ENCODE peak calls at places on chromosomes 7 and 10, in six cellular contexts. L, Z, K, F, A and W are unnamed samples.

GRCh38 chr10:88512599-88512998 is 70.5 kb downstream of the RNLS start:
- ATAC-seq in L (no peak), Z (no peak), K (no peak), F (no peak), A (no peak), W (no peak)

GRCh38 chr7:148987751-148988512 is 40.4 kb downstream of the PDIA4 start:
- ATAC-seq in L (peak), Z (no peak), K (no peak), F (peak), A (no peak), W (peak)

GRCh38 chr10:86671985-86672710 is 3.8 kb downstream of the LDB3 start:
- ATAC-seq in L (peak), Z (no peak), K (no peak), F (no peak), A (peak), W (no peak)

GRCh38 chr10:8047452-8048280 is 6.8 kb upstream of the GATA3 start:
- ATAC-seq in L (no peak), Z (no peak), K (no peak), F (no peak), A (no peak), W (no peak)

GRCh38 chr7:140623995-140624902 is 16.4 kb downstream of the DENND2A start:
- ATAC-seq in L (peak), Z (no peak), K (no peak), F (no peak), A (peak), W (no peak)

GRCh38 chr10:35126062-35126529 is 550 bp upstream of the CREM start:
- ATAC-seq in L (no peak), Z (peak), K (no peak), F (no peak), A (no peak), W (no peak)

GRCh38 chr7:98240961-98241673 is 10.9 kb downstream of the TECPR1 start:
- ATAC-seq in L (peak), Z (no peak), K (peak), F (peak), A (peak), W (peak)

GRCh38 chr7:133051066-133051465 is 30.8 kb downstream of the CHCHD3 start:
- ATAC-seq in L (peak), Z (no peak), K (no peak), F (peak), A (peak), W (no peak)

GRCh38 chr10:119737827-119738226 is 12.0 kb downstream of the INPP5F start:
- ATAC-seq in L (peak), Z (peak), K (peak), F (peak), A (peak), W (peak)

GRCh38 chr7:4361774-4362173 is 320.3 kb upstream of the FOXK1 start:
- ATAC-seq in L (no peak), Z (no peak), K (no peak), F (peak), A (no peak), W (no peak)

GRCh38 chr7:117982071-117983055 is 109.1 kb upstream of the CTTNBP2 start:
- ATAC-seq in L (no peak), Z (no peak), K (no peak), F (no peak), A (no peak), W (no peak)

GRCh38 chr7:74002474-74003017 is 25.4 kb upstream of the ELN start:
- ATAC-seq in L (peak), Z (peak), K (peak), F (peak), A (peak), W (peak)

GRCh38 chr7:83271212-83272099 is 108.8 kb upstream of the PCLO start:
- ATAC-seq in L (peak), Z (no peak), K (no peak), F (peak), A (no peak), W (no peak)